ENCODE peak calls at places on chromosomes 1 and 21, in eight cellular contexts. One of them, this sample, is unnamed.
A peak's percentile ranks its signal among the peaks of the same experiment; 100 is the strongest.

GRCh38 chr1:239952348-239953307 is 139.1 kb upstream of the FMN2 start:
- DNase-seq in mammary epithelial cell: no peak
- DNase-seq in neural progenitor cell: peak; percentile 9
- DNase-seq in A549: peak; percentile 31
- DNase-seq in MM.1S: peak; percentile 28
- DNase-seq in GM23338: peak; percentile 60
- DNase-seq in GM23248: peak; percentile 42
- DNase-seq in neuronal stem cell: no peak
- DNase-seq in this sample: no peak

GRCh38 chr1:230143534-230143933 is 76.5 kb downstream of the GALNT2 start:
- DNase-seq in MM.1S: no peak
- DNase-seq in A549: no peak
- DNase-seq in mammary epithelial cell: no peak
- DNase-seq in neural progenitor cell: no peak
- DNase-seq in GM23338: no peak
- DNase-seq in GM23248: no peak
- DNase-seq in neuronal stem cell: no peak
- DNase-seq in this sample: no peak

GRCh38 chr1:154797175-154797574 is 72.9 kb downstream of the KCNN3 start:
- DNase-seq in A549: no peak
- DNase-seq in GM23248: no peak
- DNase-seq in neuronal stem cell: no peak
- DNase-seq in mammary epithelial cell: no peak
- DNase-seq in neural progenitor cell: no peak
- DNase-seq in MM.1S: no peak
- DNase-seq in GM23338: no peak
- DNase-seq in this sample: no peak

GRCh38 chr1:18161690-18162089 is 54.1 kb downstream of the IGSF21 start:
- DNase-seq in neural progenitor cell: no peak
- DNase-seq in MM.1S: no peak
- DNase-seq in GM23338: no peak
- DNase-seq in A549: no peak
- DNase-seq in neuronal stem cell: no peak
- DNase-seq in mammary epithelial cell: no peak
- DNase-seq in GM23248: no peak
- DNase-seq in this sample: no peak

GRCh38 chr1:17004466-17005364 is 7.0 kb downstream of the ATP13A2 start:
- DNase-seq in neural progenitor cell: no peak
- DNase-seq in A549: no peak
- DNase-seq in GM23248: peak; percentile 28
- DNase-seq in GM23338: peak; percentile 44
- DNase-seq in neuronal stem cell: no peak
- DNase-seq in mammary epithelial cell: no peak
- DNase-seq in MM.1S: no peak
- DNase-seq in this sample: peak; percentile 84

GRCh38 chr21:15825699-15826098 is 95.9 kb downstream of the USP25 start:
- DNase-seq in MM.1S: no peak
- DNase-seq in neural progenitor cell: no peak
- DNase-seq in neuronal stem cell: no peak
- DNase-seq in GM23338: no peak
- DNase-seq in mammary epithelial cell: no peak
- DNase-seq in A549: no peak
- DNase-seq in GM23248: no peak
- DNase-seq in this sample: no peak

GRCh38 chr1:173823776-173824314 is 628 bp upstream of the DARS2 start:
- DNase-seq in mammary epithelial cell: no peak
- DNase-seq in A549: no peak
- DNase-seq in neuronal stem cell: peak; percentile 1
- DNase-seq in GM23338: no peak
- DNase-seq in GM23248: peak; percentile 63
- DNase-seq in MM.1S: no peak
- DNase-seq in neural progenitor cell: no peak
- DNase-seq in this sample: peak; percentile 63

GRCh38 chr1:179814513-179814838 is 63.1 kb downstream of the TOR1AIP2 start:
- DNase-seq in GM23248: peak; percentile 87
- DNase-seq in neural progenitor cell: no peak
- DNase-seq in A549: no peak
- DNase-seq in mammary epithelial cell: no peak
- DNase-seq in neuronal stem cell: no peak
- DNase-seq in MM.1S: no peak
- DNase-seq in GM23338: no peak
- DNase-seq in this sample: peak; percentile 93

GRCh38 chr1:93680121-93681094 is 1.2 kb downstream of the BCAR3 start:
- DNase-seq in A549: peak; percentile 90
- DNase-seq in MM.1S: no peak
- DNase-seq in GM23248: peak; percentile 95
- DNase-seq in neural progenitor cell: peak; percentile 93
- DNase-seq in neuronal stem cell: peak; percentile 82
- DNase-seq in GM23338: peak; percentile 97
- DNase-seq in mammary epithelial cell: peak; percentile 84
- DNase-seq in this sample: peak; percentile 97

GRCh38 chr1:110212165-110213142 is 2.3 kb downstream of the KCNC4 start:
- DNase-seq in neural progenitor cell: peak; percentile 44
- DNase-seq in MM.1S: no peak
- DNase-seq in A549: no peak
- DNase-seq in GM23248: peak; percentile 41
- DNase-seq in GM23338: peak; percentile 33
- DNase-seq in mammary epithelial cell: no peak
- DNase-seq in neuronal stem cell: no peak
- DNase-seq in this sample: peak; percentile 90

GRCh38 chr1:160097196-160097910 is 1.1 kb downstream of the IGSF8 start:
- DNase-seq in neural progenitor cell: no peak
- DNase-seq in mammary epithelial cell: no peak
- DNase-seq in MM.1S: no peak
- DNase-seq in GM23338: no peak
- DNase-seq in A549: no peak
- DNase-seq in GM23248: peak; percentile 29
- DNase-seq in neuronal stem cell: no peak
- DNase-seq in this sample: peak; percentile 78

GRCh38 chr1:226362891-226363447 is 44.9 kb downstream of the PARP1 start:
- DNase-seq in A549: no peak
- DNase-seq in mammary epithelial cell: no peak
- DNase-seq in GM23248: no peak
- DNase-seq in neural progenitor cell: no peak
- DNase-seq in MM.1S: no peak
- DNase-seq in neuronal stem cell: no peak
- DNase-seq in GM23338: no peak
- DNase-seq in this sample: no peak

GRCh38 chr1:183776731-183777130 is 28.2 kb upstream of the RGL1 start:
- DNase-seq in MM.1S: no peak
- DNase-seq in neural progenitor cell: no peak
- DNase-seq in neuronal stem cell: no peak
- DNase-seq in GM23248: peak; percentile 12
- DNase-seq in mammary epithelial cell: no peak
- DNase-seq in GM23338: no peak
- DNase-seq in A549: no peak
- DNase-seq in this sample: no peak

GRCh38 chr1:156259805-156260204 is 11.9 kb upstream of the PAQR6 start:
- DNase-seq in neural progenitor cell: peak; percentile 19
- DNase-seq in A549: peak; percentile 38
- DNase-seq in MM.1S: no peak
- DNase-seq in GM23248: no peak
- DNase-seq in mammary epithelial cell: no peak
- DNase-seq in GM23338: peak; percentile 30
- DNase-seq in neuronal stem cell: no peak
- DNase-seq in this sample: no peak

GRCh38 chr1:246069581-246069980 is 437.5 kb downstream of the SMYD3 start:
- DNase-seq in neural progenitor cell: no peak
- DNase-seq in MM.1S: no peak
- DNase-seq in neuronal stem cell: no peak
- DNase-seq in GM23338: peak; percentile 31
- DNase-seq in GM23248: no peak
- DNase-seq in A549: no peak
- DNase-seq in mammary epithelial cell: no peak
- DNase-seq in this sample: no peak

GRCh38 chr21:37065561-37066177 is 7.2 kb downstream of the PIGP start:
- DNase-seq in neural progenitor cell: no peak
- DNase-seq in MM.1S: no peak
- DNase-seq in A549: no peak
- DNase-seq in GM23338: no peak
- DNase-seq in neuronal stem cell: no peak
- DNase-seq in mammary epithelial cell: no peak
- DNase-seq in GM23248: no peak
- DNase-seq in this sample: no peak

GRCh38 chr1:56094168-56094567 is 485.2 kb downstream of the PLPP3 start:
- DNase-seq in MM.1S: no peak
- DNase-seq in GM23338: no peak
- DNase-seq in A549: no peak
- DNase-seq in GM23248: peak; percentile 53
- DNase-seq in neural progenitor cell: no peak
- DNase-seq in mammary epithelial cell: no peak
- DNase-seq in neuronal stem cell: no peak
- DNase-seq in this sample: no peak

GRCh38 chr1:7761103-7761502 is 10.0 kb upstream of the VAMP3 start:
- DNase-seq in neuronal stem cell: no peak
- DNase-seq in GM23248: no peak
- DNase-seq in mammary epithelial cell: no peak
- DNase-seq in A549: no peak
- DNase-seq in MM.1S: no peak
- DNase-seq in GM23338: peak; percentile 18
- DNase-seq in neural progenitor cell: no peak
- DNase-seq in this sample: no peak

GRCh38 chr1:29673669-29674624 is 437.6 kb downstream of the PTPRU start:
- DNase-seq in A549: no peak
- DNase-seq in neuronal stem cell: no peak
- DNase-seq in MM.1S: no peak
- DNase-seq in GM23338: no peak
- DNase-seq in neural progenitor cell: no peak
- DNase-seq in GM23248: no peak
- DNase-seq in mammary epithelial cell: peak; percentile 54
- DNase-seq in this sample: peak; percentile 61

DNA sequence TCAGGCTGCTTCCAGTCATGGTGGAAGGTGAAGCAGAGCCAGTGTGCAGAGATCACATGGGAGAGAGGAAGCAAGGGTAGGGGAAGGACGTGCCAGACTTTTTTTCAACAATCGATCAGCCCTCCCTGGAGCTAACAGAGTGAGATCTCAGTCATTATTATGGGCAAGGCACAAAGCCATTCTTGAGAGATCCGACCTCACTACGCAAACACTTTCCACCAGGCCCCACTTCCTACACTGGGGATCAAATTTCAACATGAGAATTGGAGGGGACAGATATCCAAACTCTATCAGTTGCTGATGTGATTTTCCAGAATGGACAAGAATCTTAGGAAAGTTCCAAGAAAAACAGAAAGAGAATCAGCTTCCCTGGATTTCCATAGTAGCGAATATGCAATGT is 60.5 kb downstream of the BACE2 start:
- DNase-seq in mammary epithelial cell: no peak
- DNase-seq in neural progenitor cell: no peak
- DNase-seq in A549: no peak
- DNase-seq in neuronal stem cell: no peak
- DNase-seq in MM.1S: no peak
- DNase-seq in GM23338: no peak
- DNase-seq in GM23248: no peak
- DNase-seq in this sample: no peak
- H3K4me2 ChIP-seq in mammary epithelial cell: no peak overlapping the region
- H3K4me2 ChIP-seq in neural progenitor cell: no peak overlapping the region
- H3K4me2 ChIP-seq in A549: no peak overlapping the region
- H3K4me2 ChIP-seq in neuronal stem cell: no peak overlapping the region
- H3K4me2 ChIP-seq in MM.1S: no peak overlapping the region
- H3K4me2 ChIP-seq in GM23338: no peak overlapping the region
- H3K4me2 ChIP-seq in GM23248: no peak overlapping the region
- H3K4me2 ChIP-seq in this sample: no peak overlapping the region

DNA sequence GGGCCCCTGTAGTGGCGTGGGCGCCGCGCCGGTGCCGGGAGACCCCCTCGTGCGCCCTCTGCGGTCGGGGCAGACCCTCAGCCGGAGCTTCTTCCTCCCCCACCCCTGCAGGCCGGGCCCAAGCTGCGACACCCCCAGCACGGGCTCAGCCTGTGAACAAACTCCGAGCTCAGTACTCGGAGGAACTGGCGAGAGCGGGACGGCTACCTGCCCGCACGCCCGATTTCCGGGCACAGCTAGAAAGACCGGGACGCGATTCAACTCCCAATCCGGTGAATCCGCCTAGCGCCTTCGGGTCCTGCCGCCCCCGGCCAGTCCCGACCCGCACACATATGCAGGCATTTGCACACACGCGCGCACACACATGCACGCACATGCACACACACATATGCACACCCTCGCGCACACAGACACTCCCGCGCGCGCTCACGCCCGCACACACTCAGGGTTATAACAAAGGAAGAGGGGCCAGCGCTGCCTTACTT is 580 bp upstream of the BLACAT1 start:
- DNase-seq in neural progenitor cell: peak; percentile 72
- DNase-seq in GM23338: peak; percentile 75
- DNase-seq in neuronal stem cell: no peak
- DNase-seq in A549: no peak
- DNase-seq in MM.1S: no peak
- DNase-seq in GM23248: no peak
- DNase-seq in mammary epithelial cell: no peak
- DNase-seq in this sample: peak; percentile 69
- H3K4me2 ChIP-seq in neural progenitor cell: peak overlapping the region; percentile 86
- H3K4me2 ChIP-seq in GM23338: peak overlapping the region; percentile 100
- H3K4me2 ChIP-seq in neuronal stem cell: peak overlapping the region; percentile 78
- H3K4me2 ChIP-seq in A549: peak overlapping the region; percentile 90
- H3K4me2 ChIP-seq in MM.1S: peak overlapping the region; percentile 15
- H3K4me2 ChIP-seq in GM23248: no peak overlapping the region
- H3K4me2 ChIP-seq in mammary epithelial cell: peak overlapping the region; percentile 96
- H3K4me2 ChIP-seq in this sample: no peak overlapping the region

DNA sequence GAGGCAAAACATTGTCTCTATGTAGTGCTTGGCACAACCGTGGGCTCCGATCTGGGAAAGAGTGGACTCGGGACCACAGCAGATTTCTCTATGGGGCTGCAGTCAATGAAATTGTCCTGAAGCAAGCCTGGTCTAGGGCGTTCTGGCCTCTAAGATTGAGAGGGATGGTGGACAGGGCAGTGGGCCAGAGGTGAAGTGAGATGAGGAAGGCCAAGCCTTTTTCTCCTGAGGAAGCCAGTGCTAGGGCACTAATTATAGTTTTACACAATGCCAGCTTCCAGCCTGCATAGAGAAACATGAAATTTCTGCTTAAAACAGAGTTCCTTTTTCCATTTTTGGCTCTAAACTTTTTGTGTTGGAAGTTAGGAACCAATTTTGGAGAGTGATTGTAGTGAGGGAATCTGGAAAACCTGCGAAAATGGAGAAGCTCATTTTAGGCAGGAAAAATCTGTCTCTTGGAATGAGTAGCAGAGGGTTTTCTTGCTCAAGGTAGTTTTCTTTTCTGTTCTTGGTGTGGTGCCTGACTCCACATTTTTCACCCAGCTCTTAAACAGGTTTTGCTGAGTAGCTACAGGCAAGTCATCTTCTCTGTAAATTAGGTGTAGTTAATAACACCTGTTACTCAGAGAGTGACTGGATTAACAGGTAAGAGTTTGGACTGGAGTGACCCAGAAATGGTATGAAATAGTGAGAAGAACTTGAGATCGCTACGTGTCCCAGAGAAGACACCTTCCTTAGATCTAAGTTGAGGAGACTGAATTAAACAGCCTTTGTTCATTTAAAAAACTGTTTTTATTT is 22.1 kb downstream of the UCK2 start:
- DNase-seq in MM.1S: peak; percentile 60
- DNase-seq in A549: no peak
- DNase-seq in GM23338: no peak
- DNase-seq in mammary epithelial cell: no peak
- DNase-seq in neural progenitor cell: no peak
- DNase-seq in neuronal stem cell: no peak
- DNase-seq in GM23248: no peak
- DNase-seq in this sample: no peak
- H3K4me2 ChIP-seq in MM.1S: peak overlapping the region; percentile 1
- H3K4me2 ChIP-seq in A549: no peak overlapping the region
- H3K4me2 ChIP-seq in GM23338: no peak overlapping the region
- H3K4me2 ChIP-seq in mammary epithelial cell: no peak overlapping the region
- H3K4me2 ChIP-seq in neural progenitor cell: no peak overlapping the region
- H3K4me2 ChIP-seq in neuronal stem cell: no peak overlapping the region
- H3K4me2 ChIP-seq in GM23248: no peak overlapping the region
- H3K4me2 ChIP-seq in this sample: no peak overlapping the region

GRCh38 chr1:30743584-30744059 is 14.0 kb downstream of the LAPTM5 start:
- DNase-seq in GM23248: no peak
- DNase-seq in neural progenitor cell: no peak
- DNase-seq in MM.1S: peak; percentile 96
- DNase-seq in A549: no peak
- DNase-seq in mammary epithelial cell: peak; percentile 81
- DNase-seq in neuronal stem cell: no peak
- DNase-seq in GM23338: no peak
- DNase-seq in this sample: no peak
- H3K4me2 ChIP-seq in GM23248: no peak overlapping the region
- H3K4me2 ChIP-seq in neural progenitor cell: no peak overlapping the region
- H3K4me2 ChIP-seq in MM.1S: peak overlapping the region; percentile 94
- H3K4me2 ChIP-seq in A549: no peak overlapping the region
- H3K4me2 ChIP-seq in mammary epithelial cell: no peak overlapping the region
- H3K4me2 ChIP-seq in neuronal stem cell: no peak overlapping the region
- H3K4me2 ChIP-seq in GM23338: no peak overlapping the region
- H3K4me2 ChIP-seq in this sample: no peak overlapping the region